ENCODE peak calls at places on chromosomes 5 and 9, in six cellular contexts. Y is nucleus accumbens; D is stromal cell of bone marrow; E is activated naive CD8-positive, alpha-beta T cell treated with anti-CD3 and anti-CD28 coated beads, Interleukin-2, amount 50 U/mL, for 24 hours; M is NAMALWA; X is MV-4-11. K is an unnamed sample.

GRCh38 chr9:136902259-136902821 is 16.0 kb downstream of the TRAF2 start:
- DNase-seq in D (peak; percentile 31), X (no peak), M (peak; percentile 51), E (peak; percentile 85), Y (no peak), K (peak; percentile 86)

GRCh38 chr5:172910828-172911627 is 48.2 kb upstream of the RPL26L1 start:
- DNase-seq in X (peak; percentile 28), Y (no peak), D (peak; percentile 72), M (peak; percentile 29), E (peak; percentile 24), K (peak; percentile 30)

GRCh38 chr5:83474170-83474796 is 2.7 kb downstream of the VCAN start:
- DNase-seq in E (peak; percentile 45), M (peak; percentile 48), X (peak; percentile 53), Y (peak; percentile 50), D (peak; percentile 78), K (peak; percentile 56)

GRCh38 chr9:4116708-4117460 is 183.0 kb downstream of the GLIS3 start:
- DNase-seq in D (no peak), E (no peak), X (no peak), Y (no peak), M (no peak), K (no peak)

GRCh38 chr9:6014668-6015270 is 655 bp downstream of the RANBP6 start:
- DNase-seq in E (no peak), M (no peak), X (peak; percentile 19), Y (peak; percentile 6), D (no peak), K (no peak)

GRCh38 chr5:150789943-150790611 is 11.5 kb downstream of the SMIM3 start:
- DNase-seq in E (peak; percentile 67), Y (no peak), M (no peak), X (peak; percentile 98), D (peak; percentile 99), K (peak; percentile 72)

GRCh38 chr9:8268216-8268878 is 468.8 kb upstream of the DMAC1 start:
- DNase-seq in E (no peak), Y (no peak), X (no peak), D (peak; percentile 29), M (no peak), K (no peak)

GRCh38 chr5:10524376-10525123 is 39.3 kb upstream of the ANKRD33B start:
- DNase-seq in E (no peak), Y (peak; percentile 62), D (peak; percentile 51), M (no peak), X (no peak), K (no peak)

GRCh38 chr5:53442946-53443345 is 37.5 kb upstream of the FST start:
- DNase-seq in D (no peak), Y (no peak), M (no peak), E (no peak), X (no peak), K (no peak)

GRCh38 chr9:6229186-6229585 is 13.6 kb downstream of the IL33 start:
- DNase-seq in Y (no peak), X (no peak), E (no peak), D (no peak), M (no peak), K (no peak)

K was measured in stimulated activated naive CD8-positive, alpha-beta T cell treated with anti-CD3 and anti-CD28 coated beads, Interleukin-15, Interleukin-2, amounts not matched to agents 100 U/mL and 50 U/mL, for 24 hours.